ENCODE peak calls at places on chromosomes 3 and 15, in seven cellular contexts. B is iPS-NIHi11; X is breast epithelium; K is aorta; E is GM20000; A is EH; D is activated CD8-positive, alpha-beta memory T cell treated with anti-CD3 and anti-CD28 coated beads, Interleukin-2, amount 50 U/mL, for 48 hours. Y is an unnamed sample.

GRCh38 chr3:139173372-139174108 is 128.8 kb upstream of the PRR23C start:
- DNase-seq in B (no peak), X (no peak), K (no peak), E (no peak), A (peak), D (no peak), Y (no peak)

GRCh38 chr3:45647148-45647619 is 42.0 kb upstream of the SACM1L start:
- DNase-seq in B (no peak), X (no peak), K (no peak), E (no peak), A (peak), D (no peak), Y (no peak)

GRCh38 chr3:69353088-69353478 is 32.8 kb downstream of the FRMD4B start:
- DNase-seq in B (no peak), X (no peak), K (no peak), E (no peak), A (no peak), D (no peak), Y (no peak)

GRCh38 chr15:80242132-80242769 is 9.8 kb downstream of the CTXND1 start:
- DNase-seq in B (peak), X (no peak), K (no peak), E (peak), A (peak), D (peak), Y (no peak)

GRCh38 chr15:82937659-82938058 is 14.9 kb downstream of the HOMER2 start:
- DNase-seq in B (no peak), X (no peak), K (no peak), E (no peak), A (no peak), D (no peak), Y (no peak)

GRCh38 chr3:127678611-127679533 is 6.1 kb downstream of the ABTB1 start:
- DNase-seq in B (no peak), X (no peak), K (peak), E (no peak), A (no peak), D (peak), Y (no peak)

GRCh38 chr3:48502728-48503168 is 1.2 kb downstream of the SHISA5 start:
- DNase-seq in B (peak), X (peak), K (peak), E (no peak), A (peak), D (no peak), Y (no peak)

GRCh38 chr3:62373215-62373614 is at the start of gene FEZF2:
- DNase-seq in B (no peak), X (no peak), K (no peak), E (peak), A (no peak), D (peak), Y (no peak)

GRCh38 chr15:77025066-77025435 is 30.1 kb downstream of the PSTPIP1 start:
- DNase-seq in B (no peak), X (no peak), K (peak), E (no peak), A (no peak), D (no peak), Y (no peak)

GRCh38 chr3:36923523-36923943 is 21.3 kb downstream of the TRANK1 start:
- DNase-seq in B (peak), X (no peak), K (no peak), E (no peak), A (no peak), D (no peak), Y (peak)

GRCh38 chr15:35872577-35872976 is 326.6 kb upstream of the DPH6 start:
- DNase-seq in B (no peak), X (no peak), K (no peak), E (no peak), A (no peak), D (no peak), Y (no peak)

GRCh38 chr3:2735392-2735894 is 374.7 kb downstream of the IL5RA start:
- DNase-seq in B (no peak), X (no peak), K (no peak), E (no peak), A (no peak), D (no peak), Y (no peak)

GRCh38 chr3:195544634-195545033 is 1.5 kb upstream of the PPP1R2 start:
- DNase-seq in B (no peak), X (no peak), K (peak), E (no peak), A (no peak), D (no peak), Y (no peak)

GRCh38 chr15:64019764-64020163 is 26.5 kb downstream of the DAPK2 start:
- DNase-seq in B (no peak), X (peak), K (no peak), E (no peak), A (no peak), D (no peak), Y (no peak)

GRCh38 chr15:90049030-90049429 is 47.9 kb downstream of the ZNF710 start:
- DNase-seq in B (no peak), X (no peak), K (no peak), E (no peak), A (no peak), D (no peak), Y (no peak)

GRCh38 chr15:101657968-101658784 is 6.0 kb upstream of the TM2D3 start:
- DNase-seq in B (no peak), X (no peak), K (no peak), E (no peak), A (no peak), D (no peak), Y (no peak)

GRCh38 chr15:62932436-62932835 is 110.1 kb upstream of the TPM1 start:
- DNase-seq in B (no peak), X (no peak), K (no peak), E (no peak), A (peak), D (no peak), Y (no peak)

GRCh38 chr3:127674099-127674792 is 1.5 kb downstream of the ABTB1 start:
- DNase-seq in B (no peak), X (no peak), K (peak), E (no peak), A (no peak), D (peak), Y (peak)

GRCh38 chr3:40108643-40109042 is 200.9 kb upstream of the EIF1B start:
- DNase-seq in B (no peak), X (no peak), K (no peak), E (no peak), A (no peak), D (no peak), Y (no peak)

GRCh38 chr15:69121198-69121828 is 39.1 kb upstream of the GLCE start:
- DNase-seq in B (no peak), X (no peak), K (no peak), E (no peak), A (no peak), D (no peak), Y (no peak)

GRCh38 chr15:52780172-52780980 is 9.8 kb downstream of the ONECUT1 start:
- DNase-seq in B (no peak), X (no peak), K (peak), E (peak), A (peak), D (peak), Y (no peak)

GRCh38 chr15:80010131-80010673 is 39.2 kb upstream of the BCL2A1 start:
- DNase-seq in B (no peak), X (no peak), K (no peak), E (no peak), A (peak), D (no peak), Y (peak)

GRCh38 chr3:122271246-122271898 is 53.7 kb upstream of the CSTA start:
- DNase-seq in B (no peak), X (no peak), K (no peak), E (no peak), A (no peak), D (no peak), Y (no peak)

GRCh38 chr3:156388469-156389150 is 166.3 kb downstream of the SSR3 start:
- DNase-seq in B (no peak), X (no peak), K (no peak), E (no peak), A (peak), D (no peak), Y (no peak)

GRCh38 chr15:70210538-70210937 is 112.8 kb upstream of the TLE3 start:
- DNase-seq in B (no peak), X (no peak), K (no peak), E (no peak), A (no peak), D (no peak), Y (peak)

GRCh38 chr15:91855241-91855640 is 1.7 kb downstream of the SLCO3A1 start:
- DNase-seq in B (no peak), X (no peak), K (no peak), E (no peak), A (no peak), D (no peak), Y (no peak)

GRCh38 chr3:150736316-150736719 is 26.7 kb downstream of the SIAH2 start:
- DNase-seq in B (peak), X (no peak), K (no peak), E (no peak), A (no peak), D (peak), Y (no peak)

GRCh38 chr3:33392703-33393125 is 47.5 kb downstream of the UBP1 start:
- DNase-seq in B (no peak), X (no peak), K (peak), E (no peak), A (peak), D (no peak), Y (no peak)